ENCODE peak calls at places on chromosome 9, in four cellular contexts. E is HCT116, A is A549, Y is mammary epithelial cell. D is an unnamed sample.

GRCh38 chr9:15755660-15756059 is 202.8 kb downstream of the CCDC171 start:
- DNase-seq in E (no peak), Y (no peak), A (no peak), D (no peak)

GRCh38 chr9:131483319-131484050 is 19.2 kb upstream of the POMT1 start:
- DNase-seq in E (no peak), Y (no peak), A (no peak), D (no peak)

GRCh38 chr9:125815568-125815967 is 68.4 kb downstream of the PBX3 start:
- DNase-seq in Y (peak; percentile 80), E (peak; percentile 51), A (no peak), D (no peak)

GRCh38 chr9:126886194-126886830 is 25.9 kb downstream of the ZBTB34 start:
- DNase-seq in E (no peak), A (no peak), Y (no peak), D (no peak)

GRCh38 chr9:122058707-122059106 is 34.4 kb downstream of the TTLL11 start:
- DNase-seq in A (no peak), Y (no peak), E (no peak), D (no peak)

GRCh38 chr9:14358523-14358922 is 44.6 kb upstream of the NFIB start:
- DNase-seq in Y (peak; percentile 34), A (no peak), E (no peak), D (peak; percentile 62)

GRCh38 chr9:137423810-137424291 is 658 bp downstream of the NOXA1 start:
- DNase-seq in A (no peak), E (no peak), Y (no peak), D (no peak)

GRCh38 chr9:34603610-34604231 is 8.2 kb downstream of the RPP25L start:
- DNase-seq in E (peak; percentile 42), Y (peak; percentile 54), A (peak; percentile 94), D (peak; percentile 75)

GRCh38 chr9:69916950-69917349 is 96.3 kb downstream of the CFAP95 start:
- DNase-seq in A (no peak), E (no peak), Y (peak; percentile 48), D (no peak)

GRCh38 chr9:126861707-126862460 is 1.4 kb downstream of the ZBTB34 start:
- DNase-seq in A (no peak), E (no peak), Y (peak; percentile 20), D (no peak)

GRCh38 chr9:70802206-70802605 is 319.2 kb downstream of the TRPM3 start:
- DNase-seq in A (no peak), Y (no peak), E (no peak), D (peak; percentile 7)

GRCh38 chr9:103837940-103838339 is 256.2 kb upstream of the SMC2 start:
- DNase-seq in A (no peak), Y (no peak), E (no peak), D (no peak)

GRCh38 chr9:20569525-20569924 is 52.8 kb downstream of the MLLT3 start:
- DNase-seq in Y (no peak), E (no peak), A (no peak), D (no peak)

GRCh38 chr9:89887286-89887685 is 282.5 kb downstream of the GADD45G start:
- DNase-seq in Y (no peak), A (no peak), E (no peak), D (no peak)

DNA sequence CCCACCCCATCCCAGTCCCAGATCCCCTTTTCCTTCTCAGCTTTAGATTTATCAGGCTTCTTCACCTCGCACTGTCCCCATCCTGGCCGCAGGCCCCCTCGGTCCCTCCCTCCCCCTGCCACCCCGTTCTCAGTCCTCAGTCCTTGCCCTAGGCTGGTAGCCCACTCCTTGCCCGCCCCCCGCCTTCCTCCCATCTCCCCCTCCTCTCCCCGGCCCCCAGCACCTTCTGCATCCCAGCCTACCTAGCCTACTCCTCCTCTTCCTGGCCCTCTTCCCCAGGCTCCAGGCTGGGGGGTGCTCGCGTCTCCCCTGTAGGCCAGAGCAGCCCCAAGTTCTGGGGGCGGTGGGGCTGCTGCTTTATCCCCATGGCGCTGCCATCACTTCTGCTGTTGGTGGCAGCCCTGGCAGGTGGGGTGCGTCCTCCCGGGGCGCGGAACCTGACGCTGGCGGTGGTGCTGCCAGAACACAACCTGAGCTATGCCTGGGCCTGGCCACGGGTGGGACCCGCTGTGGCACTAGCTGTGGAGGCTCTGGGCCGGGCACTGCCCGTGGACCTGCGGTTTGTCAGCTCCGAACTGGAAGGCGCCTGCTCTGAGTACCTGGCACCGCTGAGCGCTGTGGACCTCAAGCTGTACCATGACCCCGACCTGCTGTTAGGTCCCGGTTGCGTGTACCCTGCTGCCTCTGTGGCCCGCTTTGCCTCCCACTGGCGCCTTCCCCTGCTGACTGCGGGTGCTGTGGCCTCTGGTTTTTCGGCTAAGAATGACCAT is 838 bp downstream of the NPR2 start:
- DNase-seq in E (no peak), A (no peak), Y (no peak), D (no peak)
- H3K4me3 ChIP-seq in E (no peak overlapping the region), A (no peak overlapping the region), Y (no peak overlapping the region), D (peak overlapping the region; percentile 62)

GRCh38 chr9:86077286-86077685 is 22.1 kb downstream of the GOLM1 start:
- DNase-seq in A (no peak), Y (no peak), E (no peak), D (no peak)

GRCh38 chr9:86073839-86074238 is 25.5 kb downstream of the GOLM1 start:
- DNase-seq in Y (no peak), A (no peak), E (no peak), D (no peak)

GRCh38 chr9:86069206-86069869 is 30.0 kb downstream of the GOLM1 start:
- DNase-seq in A (no peak), Y (no peak), E (no peak), D (no peak)

GRCh38 chr9:86075132-86075807 is 24.1 kb downstream of the GOLM1 start:
- DNase-seq in Y (no peak), A (no peak), E (no peak), D (peak; percentile 11)

GRCh38 chr9:86072393-86073016 is 26.9 kb downstream of the GOLM1 start:
- DNase-seq in E (no peak), Y (no peak), A (no peak), D (no peak)
- H3K27ac ChIP-seq in E (no peak overlapping the region), Y (no peak overlapping the region), A (no peak overlapping the region), D (no peak overlapping the region)

GRCh38 chr9:27202056-27202455 is 93.0 kb downstream of the TEK start:
- DNase-seq in A (no peak), Y (no peak), E (no peak), D (no peak)

GRCh38 chr9:27196383-27196782 is 87.4 kb downstream of the TEK start:
- DNase-seq in A (no peak), Y (peak; percentile 61), E (no peak), D (no peak)

GRCh38 chr9:27194401-27195091 is 85.5 kb downstream of the TEK start:
- DNase-seq in E (peak; percentile 72), A (peak; percentile 5), Y (peak; percentile 66), D (peak; percentile 73)

GRCh38 chr9:27195191-27195590 is 86.2 kb downstream of the TEK start:
- DNase-seq in A (no peak), Y (no peak), E (no peak), D (no peak)

DNA sequence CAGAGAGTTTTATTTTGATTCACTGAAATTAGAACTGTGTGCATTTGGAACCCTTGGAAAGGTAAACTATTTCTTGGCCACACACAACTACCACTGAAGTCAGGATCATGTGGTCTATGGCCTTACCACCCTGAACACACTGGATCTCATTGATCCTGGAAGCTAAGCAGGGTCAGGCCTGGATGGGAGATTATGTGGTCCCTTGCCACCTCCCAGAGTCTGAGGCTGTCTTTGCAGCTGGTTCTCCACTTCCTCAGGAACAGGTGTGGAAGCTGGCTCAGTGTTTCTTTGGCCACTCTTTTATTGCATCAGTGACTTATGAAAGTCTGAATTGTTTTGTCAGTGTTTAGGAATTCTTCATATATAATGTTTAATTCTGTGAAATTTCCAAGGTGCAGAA is 89.2 kb downstream of the TEK start:
- DNase-seq in E (peak; percentile 13), Y (peak; percentile 23), A (no peak), D (no peak)
- TF ChIP-seq CTCF in E (no peak), Y (peak; percentile 55), A (no peak), D (peak; percentile 10)

GRCh38 chr9:76962732-76963131 is 56.7 kb upstream of the FOXB2 start:
- DNase-seq in Y (no peak), E (no peak), A (no peak), D (no peak)

GRCh38 chr9:76969716-76970115 is 49.7 kb upstream of the FOXB2 start:
- DNase-seq in A (no peak), E (no peak), Y (no peak), D (no peak)

DNA sequence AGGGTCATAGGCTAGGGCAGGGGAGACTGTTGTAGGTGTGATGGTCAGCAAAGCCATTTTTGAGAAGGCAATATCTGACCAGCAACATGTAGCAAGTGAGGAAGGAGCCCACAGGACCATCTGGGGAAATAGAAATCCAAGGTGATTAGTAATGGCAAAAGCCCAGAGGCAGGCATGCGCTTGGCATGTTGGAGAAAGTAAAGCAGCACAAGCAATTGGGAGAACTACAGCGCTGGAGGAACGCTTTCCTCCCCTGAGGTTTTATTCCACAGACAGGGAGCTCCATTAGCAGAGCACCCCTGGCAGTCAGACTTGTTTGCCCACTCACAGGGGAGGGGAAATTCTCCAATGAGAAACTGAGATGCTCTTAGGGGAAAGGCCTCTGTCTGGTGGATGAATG is 54.8 kb upstream of the FOXB2 start:
- DNase-seq in E (no peak), A (no peak), Y (no peak), D (no peak)
- H3K4me3 ChIP-seq in E (no peak overlapping the region), A (no peak overlapping the region), Y (no peak overlapping the region), D (no peak overlapping the region)

DNA sequence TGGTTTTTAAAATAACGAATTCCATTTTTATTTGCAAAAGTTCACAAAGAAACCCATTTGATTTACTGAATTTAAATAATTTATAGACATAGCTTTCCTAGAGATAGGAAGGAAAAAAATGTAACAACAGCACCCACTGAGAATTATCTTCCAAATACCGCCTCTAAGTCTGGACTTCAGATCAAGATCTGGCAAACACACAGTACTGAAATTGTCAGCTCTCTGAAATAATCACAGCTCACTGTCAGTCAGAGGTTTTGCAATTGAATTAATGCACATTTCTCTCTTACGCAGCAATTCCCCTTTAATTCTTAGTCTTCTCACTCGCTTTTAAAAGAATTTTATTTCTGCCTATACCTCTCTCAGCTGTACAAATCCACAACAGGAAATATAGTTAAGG is 29.2 kb upstream of the LPAR1 start:
- DNase-seq in E (no peak), A (no peak), Y (no peak), D (no peak)
- H3K27ac ChIP-seq in E (no peak overlapping the region), A (no peak overlapping the region), Y (no peak overlapping the region), D (no peak overlapping the region)

GRCh38 chr9:2120926-2121689 is 106.0 kb downstream of the SMARCA2 start:
- DNase-seq in A (no peak), E (peak; percentile 7), Y (peak; percentile 35), D (peak; percentile 32)
- TF ChIP-seq CTCF in A (no peak), E (no peak), Y (peak; percentile 38), D (peak; percentile 47)

GRCh38 chr9:123999668-124000067 is 11.9 kb upstream of the LHX2 start:
- DNase-seq in Y (no peak), E (no peak), A (peak; percentile 15), D (no peak)
- H3K4me3 ChIP-seq in Y (no peak overlapping the region), E (no peak overlapping the region), A (peak overlapping the region; percentile 70), D (no peak overlapping the region)

GRCh38 chr9:111356567-111357244 is 26.7 kb upstream of the OR2K2 start:
- DNase-seq in A (peak; percentile 79), E (peak; percentile 52), Y (peak; percentile 87), D (peak; percentile 71)
- H3K27ac ChIP-seq in A (peak overlapping the region; percentile 84), E (peak overlapping the region; percentile 30), Y (peak overlapping the region; percentile 52), D (peak overlapping the region; percentile 69)

DNA sequence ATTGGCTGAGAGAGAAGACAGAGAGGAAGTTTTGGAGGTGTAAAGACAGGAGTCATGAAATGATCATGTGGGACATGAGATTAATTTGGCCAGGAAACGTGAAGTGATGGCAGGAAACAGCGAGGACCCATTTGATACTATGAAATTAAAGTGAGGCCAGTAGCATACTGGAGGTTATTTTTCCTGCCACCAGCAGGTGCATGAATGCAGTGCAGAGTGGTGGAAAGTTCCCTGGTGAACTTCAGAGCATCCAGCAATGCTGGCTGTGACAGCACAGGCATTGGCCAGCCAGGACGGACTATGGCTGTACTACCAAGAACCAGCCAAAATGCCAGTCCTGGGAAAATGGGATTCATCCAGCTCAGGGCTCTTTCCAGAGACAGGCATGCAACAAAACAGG is 152.2 kb downstream of the SYK start:
- DNase-seq in E (no peak), A (no peak), Y (no peak), D (no peak)
- TF ChIP-seq CTCF in E (no peak), A (no peak), Y (no peak), D (peak; percentile 17)

D was measured in brain microvascular endothelial cell.